ENCODE peak calls at places on chromosomes 7 and 10, in five cellular contexts. Q is H1, P is epithelial cell of prostate, Z is psoas muscle, O is WERI-Rb-1. D is an unnamed sample.

GRCh38 chr7:158469396-158470051 is 118.1 kb downstream of the PTPRN2 start:
- DNase-seq in O (no peak), Z (no peak), Q (no peak), P (no peak), D (no peak)

GRCh38 chr7:100949227-100949930 is at the start of gene MUC3A:
- DNase-seq in P (no peak), Q (no peak), O (no peak), Z (no peak), D (no peak)

GRCh38 chr10:34732926-34733325 is 82.2 kb downstream of the PARD3 start:
- DNase-seq in O (no peak), P (no peak), Q (no peak), Z (no peak), D (no peak)

GRCh38 chr10:62707810-62708209 is 96.7 kb upstream of the ADO start:
- DNase-seq in O (no peak), Z (no peak), P (no peak), Q (no peak), D (no peak)

GRCh38 chr10:34689053-34689452 is 126.0 kb downstream of the PARD3 start:
- DNase-seq in P (no peak), Z (no peak), Q (no peak), O (no peak), D (peak; percentile 68)

GRCh38 chr7:5532520-5533335 is 109.1 kb upstream of the TNRC18 start:
- DNase-seq in Q (no peak), O (no peak), Z (no peak), P (no peak), D (peak; percentile 14)

GRCh38 chr7:73623798-73624668 is at the start of gene MLXIPL:
- DNase-seq in Z (peak; percentile 86), O (peak; percentile 94), Q (peak; percentile 73), P (no peak), D (no peak)

GRCh38 chr7:68783671-68784070 is 814.6 kb upstream of the AUTS2 start:
- DNase-seq in Z (no peak), P (no peak), O (no peak), Q (no peak), D (no peak)

GRCh38 chr10:119357389-119358139 is 150.2 kb downstream of the GRK5 start:
- DNase-seq in O (no peak), Z (no peak), P (no peak), Q (no peak), D (no peak)

GRCh38 chr10:5951167-5951711 is 26.1 kb downstream of the IL15RA start:
- DNase-seq in Z (peak; percentile 52), P (no peak), O (no peak), Q (no peak), D (no peak)

GRCh38 chr7:107879400-107880035 is 11.5 kb upstream of the DLD start:
- DNase-seq in O (peak; percentile 49), P (no peak), Q (no peak), Z (no peak), D (peak; percentile 76)

GRCh38 chr10:101672536-101672935 is 22.4 kb downstream of the FBXW4 start:
- DNase-seq in P (no peak), Z (peak; percentile 58), O (no peak), Q (no peak), D (no peak)

GRCh38 chr10:62885656-62886461 is 69.7 kb upstream of the EGR2 start:
- DNase-seq in P (no peak), Q (no peak), Z (no peak), O (no peak), D (no peak)

GRCh38 chr7:47000561-47000960 is 581.4 kb downstream of the TNS3 start:
- DNase-seq in Z (no peak), P (no peak), O (no peak), Q (no peak), D (no peak)

GRCh38 chr7:50648570-50649169 is 83.5 kb upstream of the DDC start:
- DNase-seq in Q (no peak), P (no peak), O (no peak), Z (no peak), D (no peak)

GRCh38 chr7:133552079-133552478 is 299.2 kb downstream of the EXOC4 start:
- DNase-seq in O (no peak), P (no peak), Q (no peak), Z (no peak), D (no peak)

GRCh38 chr7:92830532-92831110 is 5.8 kb downstream of the CDK6 start:
- DNase-seq in O (no peak), Q (no peak), P (no peak), Z (no peak), D (peak; percentile 17)

GRCh38 chr7:32299133-32299702 is 191.0 kb downstream of the LSM5 start:
- DNase-seq in O (peak; percentile 86), P (no peak), Q (no peak), Z (peak; percentile 25), D (no peak)

GRCh38 chr10:51311232-51311631 is 236.9 kb downstream of the PRKG1 start:
- DNase-seq in P (no peak), Z (no peak), Q (no peak), O (no peak), D (no peak)

GRCh38 chr10:44859546-44860285 is 51.4 kb upstream of the TMEM72 start:
- DNase-seq in Q (no peak), P (no peak), O (no peak), Z (no peak), D (no peak)

GRCh38 chr7:139453673-139454321 is 29.7 kb downstream of the KLRG2 start:
- DNase-seq in Q (no peak), P (no peak), Z (no peak), O (no peak), D (peak; percentile 27)

GRCh38 chr10:132851451-132851850 is 65.5 kb upstream of the NKX6-2 start:
- DNase-seq in P (no peak), O (no peak), Z (no peak), Q (no peak), D (no peak)

GRCh38 chr10:105974803-105975456 is 1189.6 kb downstream of the SORCS1 start:
- DNase-seq in Z (no peak), Q (no peak), O (peak; percentile 13), P (no peak), D (no peak)

GRCh38 chr7:44482502-44483485 is 7.7 kb downstream of the NUDCD3 start:
- DNase-seq in Q (no peak), O (no peak), Z (no peak), P (no peak), D (no peak)

GRCh38 chr10:33113111-33113856 is 155.3 kb upstream of the ITGB1 start:
- DNase-seq in Q (no peak), P (no peak), Z (no peak), O (no peak), D (no peak)

GRCh38 chr10:99854860-99855259 is 72.4 kb downstream of the ABCC2 start:
- DNase-seq in Q (no peak), O (peak; percentile 68), P (no peak), Z (no peak), D (peak; percentile 71)

GRCh38 chr10:124666494-124666893 is 77.7 kb downstream of the FAM53B start:
- DNase-seq in Q (no peak), P (no peak), O (no peak), Z (peak; percentile 10), D (no peak)

GRCh38 chr10:52466464-52466863 is 152.4 kb downstream of the DKK1 start:
- DNase-seq in Q (no peak), Z (no peak), P (no peak), O (no peak), D (peak; percentile 75)

GRCh38 chr7:28020302-28020940 is 160.2 kb downstream of the JAZF1 start:
- DNase-seq in Z (peak; percentile 55), O (peak; percentile 65), P (peak; percentile 40), Q (peak; percentile 43), D (peak; percentile 93)

GRCh38 chr10:73625004-73625883 is 16.0 kb downstream of the MYOZ1 start:
- DNase-seq in O (peak; percentile 54), Q (no peak), P (no peak), Z (no peak), D (peak; percentile 76)

GRCh38 chr7:100132697-100133137 is 6.0 kb downstream of the MBLAC1 start:
- DNase-seq in P (no peak), Z (no peak), Q (no peak), O (peak; percentile 75), D (peak; percentile 88)

GRCh38 chr7:49174396-49174795 is 250.0 kb downstream of the CDC14C start:
- DNase-seq in Z (no peak), O (no peak), Q (no peak), P (peak; percentile 70), D (no peak)

GRCh38 chr7:100127866-100128601 is 1.3 kb downstream of the MBLAC1 start:
- DNase-seq in O (peak; percentile 32), Z (peak; percentile 32), Q (no peak), P (no peak), D (peak; percentile 49)

GRCh38 chr10:78577673-78578072 is 491.1 kb upstream of the ZMIZ1 start:
- DNase-seq in Q (no peak), P (no peak), Z (no peak), O (no peak), D (no peak)

GRCh38 chr10:70669015-70669414 is 3.3 kb upstream of the ADAMTS14 start:
- DNase-seq in P (no peak), O (no peak), Q (no peak), Z (no peak), D (no peak)

GRCh38 chr10:70668454-70668970 is 3.8 kb upstream of the ADAMTS14 start:
- DNase-seq in Z (no peak), O (no peak), P (no peak), Q (no peak), D (no peak)

GRCh38 chr10:70671229-70671588 is 1.1 kb upstream of the ADAMTS14 start:
- DNase-seq in P (no peak), O (no peak), Q (no peak), Z (no peak), D (no peak)

GRCh38 chr10:70671619-70672164 is 614 bp upstream of the ADAMTS14 start:
- DNase-seq in Q (no peak), O (no peak), P (no peak), Z (no peak), D (no peak)

GRCh38 chr10:70669732-70670317 is 2.5 kb upstream of the ADAMTS14 start:
- DNase-seq in Q (no peak), Z (no peak), O (no peak), P (no peak), D (no peak)
- H3K27ac ChIP-seq in Q (no peak overlapping the region), Z (no peak overlapping the region), O (no peak overlapping the region), P (no peak overlapping the region), D (no peak overlapping the region)

GRCh38 chr7:130134106-130134636 is 63.8 kb downstream of the KLHDC10 start:
- DNase-seq in O (no peak), Q (no peak), P (no peak), Z (no peak), D (no peak)
- H3K27ac ChIP-seq in O (no peak overlapping the region), Q (peak overlapping the region; percentile 52), P (no peak overlapping the region), Z (no peak overlapping the region), D (no peak overlapping the region)

GRCh38 chr10:14340051-14340744 is 9.5 kb upstream of the FRMD4A start:
- DNase-seq in Z (no peak), O (no peak), P (no peak), Q (no peak), D (peak; percentile 13)
- H3K27ac ChIP-seq in Z (no peak overlapping the region), O (no peak overlapping the region), P (no peak overlapping the region), Q (no peak overlapping the region), D (no peak overlapping the region)

GRCh38 chr10:65194555-65194954 is 1673.4 kb downstream of the REEP3 start:
- DNase-seq in Q (no peak), O (no peak), Z (no peak), P (no peak), D (peak; percentile 32)
- H3K27ac ChIP-seq in Q (no peak overlapping the region), O (no peak overlapping the region), Z (no peak overlapping the region), P (no peak overlapping the region), D (no peak overlapping the region)

GRCh38 chr10:98101366-98101765 is 33.1 kb upstream of the R3HCC1L start:
- DNase-seq in Q (no peak), O (no peak), P (no peak), Z (no peak), D (no peak)
- H3K27ac ChIP-seq in Q (no peak overlapping the region), O (no peak overlapping the region), P (no peak overlapping the region), Z (no peak overlapping the region), D (no peak overlapping the region)